ENCODE peak calls at places on chromosome 21, in seven cellular contexts. D, W, K, R, T, F and V are unnamed samples.
A peak's percentile ranks its signal among the peaks of the same experiment; 100 is the strongest.

GRCh38 chr21:43903451-43904091 is 38.5 kb downstream of the AGPAT3 start:
- DNase-seq in R (no peak), F (no peak), T (peak; percentile 81), K (no peak), D (no peak), W (no peak), V (no peak)

GRCh38 chr21:33976082-33976979 is 60.7 kb upstream of the ATP5PO start:
- DNase-seq in W (peak; percentile 96), F (no peak), R (peak; percentile 67), K (peak; percentile 93), D (no peak), T (no peak), V (no peak)

GRCh38 chr21:41768371-41769042 is 1.7 kb upstream of the RIPK4 start:
- DNase-seq in W (no peak), D (peak; percentile 18), R (no peak), F (peak; percentile 26), T (no peak), K (no peak), V (peak; percentile 33)

GRCh38 chr21:34635307-34635706 is 20.4 kb upstream of the RCAN1 start:
- DNase-seq in D (no peak), W (no peak), R (no peak), T (no peak), F (no peak), K (no peak), V (no peak)

GRCh38 chr21:36735724-36736310 is 36.9 kb downstream of the SIM2 start:
- DNase-seq in T (no peak), W (no peak), F (no peak), D (no peak), R (no peak), K (no peak), V (no peak)

GRCh38 chr21:32364801-32365200 is 28.0 kb downstream of the URB1 start:
- DNase-seq in F (no peak), R (peak; percentile 83), D (no peak), W (no peak), T (no peak), K (no peak), V (no peak)

GRCh38 chr21:41709166-41709565 is 57.7 kb downstream of the RIPK4 start:
- DNase-seq in K (no peak), D (no peak), F (no peak), R (no peak), W (no peak), T (no peak), V (no peak)

GRCh38 chr21:46297311-46298082 is 11.4 kb downstream of the YBEY start:
- DNase-seq in D (no peak), K (no peak), F (peak; percentile 31), R (no peak), T (no peak), W (no peak), V (no peak)

GRCh38 chr21:44364151-44365053 is 11.0 kb downstream of the TRPM2 start:
- DNase-seq in T (peak; percentile 61), K (no peak), F (no peak), R (no peak), W (no peak), D (no peak), V (no peak)

GRCh38 chr21:43997766-43998742 is 14.1 kb upstream of the TRAPPC10 start:
- DNase-seq in T (peak; percentile 40), R (no peak), W (no peak), F (no peak), K (no peak), D (no peak), V (no peak)

GRCh38 chr21:37430184-37430821 is 63.7 kb downstream of the DYRK1A start:
- DNase-seq in W (no peak), T (no peak), D (no peak), F (no peak), K (no peak), R (no peak), V (no peak)

GRCh38 chr21:35086357-35086756 is 37.3 kb upstream of the RUNX1 start:
- DNase-seq in F (peak; percentile 53), W (no peak), D (no peak), T (no peak), K (no peak), R (no peak), V (no peak)

GRCh38 chr21:29366532-29366931 is 67.8 kb downstream of the BACH1 start:
- DNase-seq in D (no peak), T (no peak), W (no peak), R (no peak), F (no peak), K (no peak), V (no peak)

GRCh38 chr21:26032263-26032662 is 138.3 kb downstream of the APP start:
- DNase-seq in W (no peak), K (no peak), R (no peak), F (no peak), D (no peak), T (no peak), V (no peak)